ENCODE peak calls at places on chromosomes 11 and 22, in ten cellular contexts. R is transverse colon, B is heart left ventricle, M is ovary, D is K562, O is stomach, J is tibial nerve, K is H54, I is GM12891, S is IMR-90. E is an unnamed sample.
A peak's percentile ranks its signal among the peaks of the same experiment; 100 is the strongest.

GRCh38 chr11:69553416-69554357 is 72.2 kb downstream of the LINC01488 start:
- DNase-seq in R (no peak), B (no peak), M (no peak), D (no peak), O (no peak), J (no peak), K (no peak), I (no peak), S (no peak), E (no peak)

GRCh38 chr11:69293819-69294505 is at the start of gene MYEOV:
- DNase-seq in R (peak; percentile 81), B (no peak), M (no peak), D (peak; percentile 98), O (peak; percentile 67), J (no peak), K (peak; percentile 50), I (peak; percentile 66), S (no peak), E (peak; percentile 71)

GRCh38 chr22:49019737-49020136 is 807.9 kb downstream of the BRD1 start:
- DNase-seq in R (no peak), B (peak; percentile 13), M (no peak), D (no peak), O (no peak), J (peak; percentile 9), K (no peak), I (no peak), S (no peak), E (no peak)

GRCh38 chr11:33689089-33689488 is 11.5 kb downstream of the C11orf91 start:
- DNase-seq in R (no peak), B (no peak), M (no peak), D (no peak), O (no peak), J (no peak), K (peak; percentile 58), I (no peak), S (no peak), E (no peak)

GRCh38 chr11:131643171-131643570 is 272.8 kb downstream of the NTM start:
- DNase-seq in R (no peak), B (no peak), M (no peak), D (no peak), O (no peak), J (no peak), K (no peak), I (no peak), S (no peak), E (no peak)

GRCh38 chr22:29313126-29314071 is 2.1 kb downstream of the RASL10A start:
- DNase-seq in R (peak; percentile 48), B (no peak), M (no peak), D (peak; percentile 48), O (no peak), J (peak; percentile 12), K (no peak), I (peak; percentile 53), S (no peak), E (peak; percentile 86)

GRCh38 chr11:116044520-116044919 is 540.3 kb upstream of the CADM1 start:
- DNase-seq in R (no peak), B (no peak), M (no peak), D (no peak), O (no peak), J (no peak), K (no peak), I (no peak), S (no peak), E (no peak)

GRCh38 chr11:71425409-71425808 is 22.8 kb downstream of the DHCR7 start:
- DNase-seq in R (no peak), B (no peak), M (no peak), D (no peak), O (no peak), J (no peak), K (no peak), I (no peak), S (no peak), E (no peak)

DNA sequence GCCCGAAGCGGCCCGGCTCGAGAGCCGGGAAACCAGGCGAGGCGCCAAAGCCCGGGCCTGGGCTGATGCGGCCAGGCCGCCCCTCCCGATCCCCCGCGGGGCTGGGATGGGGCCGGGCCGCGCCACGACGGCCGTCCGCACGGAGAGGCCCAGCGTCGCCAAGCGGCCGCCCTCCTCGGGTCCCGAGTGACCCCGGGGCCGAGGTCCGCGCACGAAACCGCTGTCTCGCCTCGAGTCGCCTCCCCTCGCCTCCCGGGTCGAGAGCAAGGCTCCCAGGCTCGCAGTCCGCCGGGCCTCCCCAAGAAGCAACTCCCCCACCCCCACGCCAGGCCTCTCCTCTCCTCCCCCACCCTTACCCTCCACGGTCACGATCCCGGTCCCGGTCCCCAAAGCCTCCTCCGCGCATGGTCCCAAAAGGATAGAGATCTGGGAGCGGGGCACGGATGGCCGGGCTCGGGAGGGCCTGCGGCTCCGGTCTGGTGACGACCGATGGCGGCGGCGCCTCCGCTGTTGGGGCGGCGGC is 455 bp downstream of the DDX17 start:
- DNase-seq in R (peak; percentile 74), B (peak; percentile 85), M (peak; percentile 86), D (peak; percentile 80), O (peak; percentile 79), J (peak; percentile 69), K (peak; percentile 17), I (peak; percentile 47), S (peak; percentile 46), E (peak; percentile 92)
- TF ChIP-seq POLR2A in R (no peak), B (peak; percentile 63), M (peak; percentile 82), D (no peak), O (no peak), J (peak; percentile 45), K (peak; percentile 26), I (peak; percentile 53), S (no peak), E (no peak)

GRCh38 chr11:66268210-66268952 is at the start of gene RAB1B:
- DNase-seq in R (peak; percentile 100), B (peak; percentile 100), M (peak; percentile 100), D (peak; percentile 91), O (peak; percentile 100), J (peak; percentile 99), K (peak; percentile 95), I (peak; percentile 97), S (peak; percentile 99), E (peak; percentile 100)

GRCh38 chr11:66266378-66267038 is 1.9 kb upstream of the RAB1B start:
- DNase-seq in R (no peak), B (no peak), M (peak; percentile 61), D (no peak), O (no peak), J (no peak), K (no peak), I (no peak), S (no peak), E (no peak)

GRCh38 chr11:66267039-66267378 is 1.4 kb upstream of the RAB1B start:
- DNase-seq in R (no peak), B (no peak), M (no peak), D (no peak), O (no peak), J (no peak), K (no peak), I (no peak), S (no peak), E (no peak)

GRCh38 chr11:66268953-66269906 is 791 bp downstream of the RAB1B start:
- DNase-seq in R (no peak), B (no peak), M (no peak), D (peak; percentile 69), O (no peak), J (no peak), K (no peak), I (no peak), S (peak; percentile 48), E (peak; percentile 69)

GRCh38 chr11:66267379-66268209 is 845 bp upstream of the RAB1B start:
- DNase-seq in R (peak; percentile 92), B (peak; percentile 93), M (peak; percentile 93), D (peak; percentile 91), O (peak; percentile 89), J (peak; percentile 85), K (peak; percentile 81), I (peak; percentile 91), S (peak; percentile 79), E (peak; percentile 90)
- TF ChIP-seq POLR2A in R (peak; percentile 40), B (peak; percentile 17), M (peak; percentile 75), D (peak; percentile 77), O (peak; percentile 37), J (peak; percentile 61), K (no peak), I (peak; percentile 3), S (peak; percentile 15), E (no peak)

GRCh38 chr11:129640671-129641070 is 175.0 kb upstream of the TMEM45B start:
- DNase-seq in R (no peak), B (no peak), M (no peak), D (no peak), O (no peak), J (no peak), K (no peak), I (no peak), S (no peak), E (no peak)

GRCh38 chr11:129643031-129643721 is 172.5 kb upstream of the TMEM45B start:
- DNase-seq in R (no peak), B (no peak), M (no peak), D (no peak), O (no peak), J (no peak), K (no peak), I (no peak), S (peak; percentile 74), E (no peak)

GRCh38 chr11:129645943-129646342 is 169.7 kb upstream of the TMEM45B start:
- DNase-seq in R (no peak), B (no peak), M (no peak), D (no peak), O (no peak), J (no peak), K (no peak), I (no peak), S (no peak), E (no peak)

GRCh38 chr11:129639300-129639699 is 176.3 kb upstream of the TMEM45B start:
- DNase-seq in R (no peak), B (no peak), M (no peak), D (no peak), O (no peak), J (no peak), K (no peak), I (no peak), S (peak; percentile 99), E (no peak)

GRCh38 chr11:129644326-129644725 is 171.3 kb upstream of the TMEM45B start:
- DNase-seq in R (no peak), B (no peak), M (no peak), D (no peak), O (no peak), J (no peak), K (no peak), I (no peak), S (no peak), E (no peak)
- TF ChIP-seq POLR2A in R (no peak), B (no peak), M (no peak), D (no peak), O (no peak), J (no peak), K (no peak), I (no peak), S (no peak), E (no peak)

GRCh38 chr11:1156506-1157340 is 1.0 kb upstream of the MUC5AC start:
- DNase-seq in R (no peak), B (peak; percentile 13), M (no peak), D (no peak), O (no peak), J (no peak), K (no peak), I (no peak), S (no peak), E (no peak)

GRCh38 chr11:1157341-1157644 is 460 bp upstream of the MUC5AC start:
- DNase-seq in R (no peak), B (no peak), M (no peak), D (no peak), O (no peak), J (no peak), K (no peak), I (no peak), S (no peak), E (no peak)

GRCh38 chr11:1160231-1161101 is 2.7 kb downstream of the MUC5AC start:
- DNase-seq in R (peak; percentile 5), B (no peak), M (no peak), D (no peak), O (peak; percentile 26), J (no peak), K (no peak), I (peak; percentile 20), S (no peak), E (no peak)

GRCh38 chr11:1157645-1158591 is at the start of gene MUC5AC:
- DNase-seq in R (no peak), B (no peak), M (no peak), D (no peak), O (peak; percentile 77), J (no peak), K (no peak), I (no peak), S (no peak), E (no peak)

GRCh38 chr11:1158681-1159525 is 1.1 kb downstream of the MUC5AC start:
- DNase-seq in R (no peak), B (peak; percentile 16), M (no peak), D (no peak), O (peak; percentile 42), J (no peak), K (no peak), I (peak; percentile 16), S (no peak), E (no peak)
- TF ChIP-seq POLR2A in R (no peak), B (no peak), M (no peak), D (no peak), O (no peak), J (no peak), K (no peak), I (no peak), S (no peak), E (no peak)

E was measured in erythroblast.